ENCODE peak calls at places on chromosome 10, in four cellular contexts. J, V, F and Y are unnamed samples.
A peak's percentile ranks its signal among the peaks of the same experiment; 100 is the strongest.

GRCh38 chr10:111323567-111323966 is 246.7 kb downstream of the ADRA2A start:
- DNase-seq in V (no peak), F (no peak), J (no peak), Y (no peak)

GRCh38 chr10:118914626-118915025 is 114.9 kb upstream of the NANOS1 start:
- DNase-seq in F (no peak), J (no peak), V (no peak), Y (no peak)

GRCh38 chr10:96267234-96267705 is 4.1 kb downstream of the BLNK start:
- DNase-seq in F (no peak), V (no peak), J (no peak), Y (no peak)

GRCh38 chr10:13758302-13758701 is 171.5 kb downstream of the PRPF18 start:
- DNase-seq in F (peak; percentile 58), V (no peak), J (no peak), Y (no peak)

GRCh38 chr10:130744631-130745030 is 566.9 kb downstream of the TCERG1L start:
- DNase-seq in J (no peak), F (no peak), V (no peak), Y (no peak)

GRCh38 chr10:110336111-110336721 is 31.5 kb upstream of the SMNDC1 start:
- DNase-seq in V (peak; percentile 24), J (no peak), F (peak; percentile 98), Y (no peak)

GRCh38 chr10:16594106-16594505 is 72.4 kb upstream of the C1QL3 start:
- DNase-seq in V (no peak), J (no peak), F (no peak), Y (no peak)

GRCh38 chr10:22554481-22555182 is 159.7 kb downstream of the PIP4K2A start:
- DNase-seq in J (peak; percentile 85), V (peak; percentile 59), F (peak; percentile 93), Y (peak; percentile 56)

GRCh38 chr10:35874326-35875070 is 232.4 kb upstream of the FZD8 start:
- DNase-seq in V (no peak), F (no peak), J (no peak), Y (no peak)

GRCh38 chr10:52318822-52319464 is 4.9 kb downstream of the DKK1 start:
- DNase-seq in F (peak; percentile 96), J (no peak), V (no peak), Y (no peak)

GRCh38 chr10:3452234-3452633 is 279.7 kb upstream of the PITRM1 start:
- DNase-seq in F (peak; percentile 98), J (no peak), V (no peak), Y (no peak)

GRCh38 chr10:116752969-116753665 is 10.8 kb upstream of the HSPA12A start:
- DNase-seq in J (no peak), V (no peak), F (no peak), Y (no peak)

GRCh38 chr10:48287417-48288391 is 13.2 kb upstream of the FRMPD2 start:
- DNase-seq in J (peak; percentile 61), V (no peak), F (no peak), Y (peak; percentile 49)

GRCh38 chr10:4131407-4132215 is 346.6 kb upstream of the KLF6 start:
- DNase-seq in J (no peak), V (no peak), F (peak; percentile 94), Y (no peak)

GRCh38 chr10:86082556-86082955 is 284.0 kb downstream of the GRID1 start:
- DNase-seq in F (no peak), V (no peak), J (no peak), Y (no peak)

GRCh38 chr10:24873281-24873683 is 79.1 kb downstream of the PRTFDC1 start:
- DNase-seq in J (no peak), V (no peak), F (peak; percentile 94), Y (no peak)

GRCh38 chr10:113309791-113310190 is 243.1 kb upstream of the HABP2 start:
- DNase-seq in J (no peak), V (no peak), F (no peak), Y (no peak)

GRCh38 chr10:64288404-64288803 is 767.2 kb downstream of the REEP3 start:
- DNase-seq in J (no peak), V (no peak), F (no peak), Y (no peak)

GRCh38 chr10:75926763-75927162 is 495.3 kb downstream of the LRMDA start:
- DNase-seq in F (no peak), V (no peak), J (peak; percentile 58), Y (no peak)

GRCh38 chr10:89296227-89296648 is 5.6 kb upstream of the IFIT2 start:
- DNase-seq in V (no peak), F (peak; percentile 90), J (peak; percentile 53), Y (no peak)

GRCh38 chr10:784377-784758 is 94.9 kb upstream of the DIP2C start:
- DNase-seq in V (no peak), F (no peak), J (peak; percentile 56), Y (no peak)

GRCh38 chr10:126156012-126156411 is 232.3 kb downstream of the ADAM12 start:
- DNase-seq in F (no peak), J (no peak), V (no peak), Y (no peak)

GRCh38 chr10:46555713-46556514 is 544 bp downstream of the GPRIN2 start:
- DNase-seq in J (peak; percentile 63), F (no peak), V (peak; percentile 5), Y (peak; percentile 71)

GRCh38 chr10:75542902-75543301 is 111.5 kb downstream of the LRMDA start:
- DNase-seq in F (peak; percentile 77), J (no peak), V (peak; percentile 69), Y (peak; percentile 25)

GRCh38 chr10:129161184-129161583 is 305.9 kb upstream of the MGMT start:
- DNase-seq in F (peak; percentile 6), J (no peak), V (no peak), Y (no peak)

GRCh38 chr10:89122431-89123066 is 84.6 kb downstream of the CH25H start:
- DNase-seq in V (no peak), J (no peak), F (peak; percentile 43), Y (no peak)

GRCh38 chr10:106519376-106520035 is 645.0 kb downstream of the SORCS1 start:
- DNase-seq in V (no peak), J (no peak), F (no peak), Y (no peak)

GRCh38 chr10:83469719-83470336 is 669.5 kb upstream of the GHITM start:
- DNase-seq in F (no peak), V (no peak), J (no peak), Y (no peak)

GRCh38 chr10:3464760-3465405 is 292.3 kb upstream of the PITRM1 start:
- DNase-seq in F (no peak), J (no peak), V (no peak), Y (no peak)

GRCh38 chr10:7968510-7968909 is 86.0 kb upstream of the GATA3 start:
- DNase-seq in F (no peak), J (no peak), V (no peak), Y (no peak)

GRCh38 chr10:130816116-130816901 is 495.2 kb downstream of the TCERG1L start:
- DNase-seq in V (no peak), J (no peak), F (no peak), Y (no peak)

GRCh38 chr10:124532106-124532641 is 70.6 kb downstream of the LHPP start:
- DNase-seq in F (no peak), J (no peak), V (peak; percentile 5), Y (no peak)

GRCh38 chr10:25815236-25815635 is 118.8 kb upstream of the MYO3A start:
- DNase-seq in F (peak; percentile 1), V (no peak), J (no peak), Y (no peak)

GRCh38 chr10:48923763-48924162 is 15.9 kb downstream of the LRRC18 start:
- DNase-seq in V (no peak), J (no peak), F (no peak), Y (no peak)

GRCh38 chr10:35378547-35379210 is 42.4 kb downstream of the CCNY start:
- DNase-seq in J (no peak), V (no peak), F (no peak), Y (no peak)

GRCh38 chr10:91800756-91801155 is 2.5 kb downstream of the TNKS2 start:
- DNase-seq in J (no peak), F (no peak), V (no peak), Y (no peak)
- H3K4me1 ChIP-seq in J (peaks cover 17% of the 10 kb centered on the region), F (peaks cover 5% of the 10 kb centered on the region), V (peaks cover 45% of the 10 kb centered on the region), Y (peaks cover 54% of the 10 kb centered on the region)

GRCh38 chr10:43387678-43388032 is 16.2 kb downstream of the FXYD4 start:
- DNase-seq in V (no peak), F (no peak), J (peak; percentile 24), Y (peak; percentile 13)
- H3K27ac ChIP-seq in V (no peak overlapping the region), F (no peak overlapping the region), J (no peak overlapping the region), Y (no peak overlapping the region)

GRCh38 chr10:72336259-72337038 is 18.3 kb downstream of the DNAJB12 start:
- DNase-seq in V (no peak), F (no peak), J (no peak), Y (peak; percentile 82)

GRCh38 chr10:72335394-72336258 is 19.1 kb downstream of the DNAJB12 start:
- DNase-seq in J (no peak), V (peak; percentile 77), F (peak; percentile 91), Y (peak; percentile 85)

GRCh38 chr10:72334196-72334831 is 20.4 kb downstream of the DNAJB12 start:
- DNase-seq in J (no peak), F (peak; percentile 84), V (no peak), Y (peak; percentile 35)

GRCh38 chr10:72333111-72334012 is 21.4 kb downstream of the DNAJB12 start:
- DNase-seq in V (no peak), F (no peak), J (no peak), Y (peak; percentile 45)

DNA sequence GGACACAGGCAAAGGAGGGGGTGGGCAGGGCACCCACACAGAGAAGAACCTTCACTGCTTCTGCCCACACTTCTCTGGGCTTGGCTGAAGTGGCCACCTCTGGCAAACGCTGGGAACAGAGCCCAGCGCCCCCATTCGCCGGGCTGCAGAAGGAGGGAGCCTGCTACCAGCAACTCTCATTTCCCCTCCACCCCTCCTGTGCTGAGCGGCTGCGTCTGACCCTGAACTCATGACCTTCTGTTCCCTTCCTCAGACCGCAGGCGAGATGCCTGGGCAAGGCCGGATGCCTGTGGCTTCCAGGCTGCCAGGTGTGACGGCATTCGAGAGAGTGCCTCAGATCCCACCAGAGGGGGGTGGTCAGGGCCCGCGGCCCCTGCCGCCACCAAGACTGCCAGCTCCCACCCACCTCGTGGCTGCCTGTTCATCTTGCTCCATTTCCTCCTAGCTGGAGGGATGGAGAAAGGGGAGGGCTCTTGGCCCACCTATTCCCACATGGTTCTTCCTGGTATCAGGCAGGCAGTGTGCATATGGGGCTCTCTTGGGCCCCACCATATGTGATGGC is 19.8 kb downstream of the DNAJB12 start:
- DNase-seq in F (peak; percentile 100), J (peak; percentile 92), V (peak; percentile 91), Y (peak; percentile 94)
- TF ChIP-seq CTCF in F (no peak), J (no peak), V (no peak), Y (no peak)

GRCh38 chr10:132551093-132551807 is 13.7 kb downstream of the INPP5A start:
- DNase-seq in F (no peak), V (no peak), J (peak; percentile 62), Y (peak; percentile 54)
- H3K4me1 ChIP-seq in F (no peaks in the 10 kb centered on the region), V (peaks cover 40% of the 10 kb centered on the region), J (peaks cover 10% of the 10 kb centered on the region), Y (peaks cover 11% of the 10 kb centered on the region)

GRCh38 chr10:5736591-5736990 is 52.0 kb downstream of the TASOR2 start:
- DNase-seq in V (no peak), J (no peak), F (no peak), Y (no peak)

GRCh38 chr10:5737352-5737751 is 52.7 kb downstream of the TASOR2 start:
- DNase-seq in F (no peak), V (no peak), J (no peak), Y (no peak)

GRCh38 chr10:5732141-5732540 is 47.5 kb downstream of the TASOR2 start:
- DNase-seq in F (no peak), J (no peak), V (no peak), Y (no peak)

GRCh38 chr10:5735119-5735518 is 50.5 kb downstream of the TASOR2 start:
- DNase-seq in J (no peak), V (no peak), F (no peak), Y (no peak)

GRCh38 chr10:5731559-5731958 is 46.9 kb downstream of the TASOR2 start:
- DNase-seq in V (no peak), J (no peak), F (no peak), Y (no peak)
- H3K27ac ChIP-seq in V (no peak overlapping the region), J (no peak overlapping the region), F (no peak overlapping the region), Y (no peak overlapping the region)